ENCODE peak calls at places on chromosomes 5 and 9, in six cellular contexts. One of them, this sample, is unnamed.

GRCh38 chr9:79928661-79929060 is 356.9 kb downstream of the TLE4 start:
- DNase-seq in IMR-90: no peak
- DNase-seq in spleen: no peak
- DNase-seq in fibroblast of lung: no peak
- DNase-seq in suprapubic skin: no peak
- DNase-seq in cardiac muscle cell: no peak
- DNase-seq in this sample: no peak

GRCh38 chr5:28254846-28255245 is 1216.5 kb upstream of the CDH9 start:
- DNase-seq in IMR-90: no peak
- DNase-seq in cardiac muscle cell: no peak
- DNase-seq in spleen: no peak
- DNase-seq in fibroblast of lung: peak; percentile 60
- DNase-seq in suprapubic skin: no peak
- DNase-seq in this sample: no peak

GRCh38 chr5:65986050-65986451 is 59.7 kb downstream of the ERBIN start:
- DNase-seq in suprapubic skin: no peak
- DNase-seq in cardiac muscle cell: no peak
- DNase-seq in fibroblast of lung: peak; percentile 60
- DNase-seq in spleen: no peak
- DNase-seq in IMR-90: peak; percentile 91
- DNase-seq in this sample: no peak

GRCh38 chr9:103183569-103184191 is 188.5 kb downstream of the CYLC2 start:
- DNase-seq in fibroblast of lung: no peak
- DNase-seq in spleen: no peak
- DNase-seq in cardiac muscle cell: no peak
- DNase-seq in IMR-90: no peak
- DNase-seq in suprapubic skin: no peak
- DNase-seq in this sample: no peak

GRCh38 chr5:171442287-171443042 is 23.0 kb downstream of the FGF18 start:
- DNase-seq in IMR-90: peak; percentile 60
- DNase-seq in cardiac muscle cell: no peak
- DNase-seq in suprapubic skin: no peak
- DNase-seq in fibroblast of lung: peak; percentile 65
- DNase-seq in spleen: no peak
- DNase-seq in this sample: no peak

GRCh38 chr5:134252671-134253070 is 26.8 kb upstream of the PPP2CA start:
- DNase-seq in spleen: no peak
- DNase-seq in fibroblast of lung: peak; percentile 92
- DNase-seq in cardiac muscle cell: peak; percentile 28
- DNase-seq in IMR-90: peak; percentile 96
- DNase-seq in suprapubic skin: no peak
- DNase-seq in this sample: peak; percentile 44

GRCh38 chr5:68130253-68130652 is 85.3 kb upstream of the PIK3R1 start:
- DNase-seq in suprapubic skin: no peak
- DNase-seq in IMR-90: no peak
- DNase-seq in cardiac muscle cell: no peak
- DNase-seq in spleen: no peak
- DNase-seq in fibroblast of lung: no peak
- DNase-seq in this sample: no peak

GRCh38 chr5:152412129-152412528 is 7.0 kb upstream of the NMUR2 start:
- DNase-seq in IMR-90: no peak
- DNase-seq in fibroblast of lung: no peak
- DNase-seq in cardiac muscle cell: no peak
- DNase-seq in spleen: no peak
- DNase-seq in suprapubic skin: no peak
- DNase-seq in this sample: no peak

GRCh38 chr5:13664377-13664776 is 280.1 kb downstream of the DNAH5 start:
- DNase-seq in suprapubic skin: no peak
- DNase-seq in IMR-90: peak; percentile 100
- DNase-seq in fibroblast of lung: peak; percentile 94
- DNase-seq in cardiac muscle cell: no peak
- DNase-seq in spleen: no peak
- DNase-seq in this sample: peak; percentile 79

GRCh38 chr5:31573494-31573893 is 41.4 kb downstream of the C5orf22 start:
- DNase-seq in fibroblast of lung: no peak
- DNase-seq in suprapubic skin: no peak
- DNase-seq in IMR-90: no peak
- DNase-seq in spleen: no peak
- DNase-seq in cardiac muscle cell: no peak
- DNase-seq in this sample: no peak

GRCh38 chr5:60595183-60595582 is 104.8 kb downstream of the DEPDC1B start:
- DNase-seq in suprapubic skin: no peak
- DNase-seq in fibroblast of lung: no peak
- DNase-seq in spleen: no peak
- DNase-seq in IMR-90: no peak
- DNase-seq in cardiac muscle cell: no peak
- DNase-seq in this sample: no peak

GRCh38 chr5:168798065-168799023 is 219.2 kb upstream of the PANK3 start:
- DNase-seq in suprapubic skin: no peak
- DNase-seq in IMR-90: no peak
- DNase-seq in cardiac muscle cell: no peak
- DNase-seq in spleen: no peak
- DNase-seq in fibroblast of lung: peak; percentile 16
- DNase-seq in this sample: no peak

GRCh38 chr9:129181246-129181645 is 3.2 kb upstream of the IER5L start:
- DNase-seq in IMR-90: no peak
- DNase-seq in suprapubic skin: no peak
- DNase-seq in spleen: no peak
- DNase-seq in cardiac muscle cell: no peak
- DNase-seq in fibroblast of lung: no peak
- DNase-seq in this sample: no peak

GRCh38 chr9:129558551-129559505 is 62.1 kb downstream of the C9orf50 start:
- DNase-seq in fibroblast of lung: no peak
- DNase-seq in cardiac muscle cell: peak; percentile 45
- DNase-seq in suprapubic skin: no peak
- DNase-seq in spleen: no peak
- DNase-seq in IMR-90: no peak
- DNase-seq in this sample: no peak

GRCh38 chr9:14249527-14249926 is 64.4 kb downstream of the NFIB start:
- DNase-seq in fibroblast of lung: no peak
- DNase-seq in spleen: no peak
- DNase-seq in suprapubic skin: no peak
- DNase-seq in cardiac muscle cell: no peak
- DNase-seq in IMR-90: no peak
- DNase-seq in this sample: no peak

DNA sequence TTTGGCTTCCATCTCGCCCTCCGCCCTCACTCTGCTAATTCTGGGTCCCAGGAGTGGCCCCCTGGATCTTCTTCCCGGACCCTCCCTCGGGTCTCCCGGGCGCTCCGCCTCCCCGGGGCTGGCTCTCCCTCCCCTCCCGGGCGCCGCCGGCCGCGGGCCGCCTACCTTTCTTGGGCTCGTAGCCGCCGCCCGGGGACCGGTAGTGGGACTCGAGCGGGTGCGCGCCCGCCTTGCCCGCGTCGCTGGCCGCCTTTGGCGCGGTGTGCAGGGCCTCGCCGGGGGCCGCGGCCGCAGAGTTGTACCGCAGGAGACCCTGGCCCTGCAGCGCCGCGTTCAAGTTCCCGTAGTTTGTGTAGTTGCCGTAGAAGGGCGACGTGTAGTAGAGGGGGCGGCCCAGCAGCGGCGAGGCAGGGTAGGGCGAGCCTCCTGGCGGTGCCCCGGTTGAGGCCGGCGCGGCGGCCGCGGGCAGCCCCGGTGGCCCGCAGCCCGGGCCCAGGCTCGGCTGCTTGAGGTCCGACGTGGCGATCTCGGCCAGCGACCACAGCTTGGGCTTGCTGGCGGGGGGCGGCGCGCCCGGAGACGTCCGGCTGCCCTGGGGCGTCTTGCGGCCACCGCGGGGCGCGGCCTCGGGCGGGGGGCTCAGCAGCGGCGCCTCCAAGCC is 3.2 kb downstream of the IRX2 start:
- DNase-seq in suprapubic skin: no peak
- DNase-seq in IMR-90: no peak
- DNase-seq in fibroblast of lung: no peak
- DNase-seq in spleen: no peak
- DNase-seq in cardiac muscle cell: no peak
- DNase-seq in this sample: no peak
- H3K4me3 ChIP-seq in suprapubic skin: peak overlapping the region; percentile 83
- H3K4me3 ChIP-seq in IMR-90: no peak overlapping the region
- H3K4me3 ChIP-seq in fibroblast of lung: no peak overlapping the region
- H3K4me3 ChIP-seq in spleen: no peak overlapping the region
- H3K4me3 ChIP-seq in cardiac muscle cell: peak overlapping the region; percentile 14
- H3K4me3 ChIP-seq in this sample: peak overlapping the region; percentile 76

DNA sequence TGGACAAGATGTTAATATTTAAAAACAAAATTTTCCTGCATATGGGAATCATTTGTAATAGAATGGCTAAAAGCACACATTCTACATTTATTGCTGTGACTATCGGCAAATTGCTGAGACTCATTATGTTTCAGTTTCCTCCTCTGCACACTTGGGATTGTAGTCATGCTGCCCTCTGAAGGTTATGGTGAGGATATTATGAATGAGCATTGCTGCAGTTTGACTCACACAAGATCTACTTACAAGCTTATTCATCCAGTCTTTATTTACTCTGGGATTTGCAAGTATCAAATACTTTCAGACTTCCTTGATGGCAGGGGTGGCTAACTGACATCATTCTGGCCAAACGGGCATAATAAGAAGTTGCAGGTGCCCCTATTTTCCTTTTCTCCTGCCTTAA is 9.5 kb upstream of the NFIL3 start:
- DNase-seq in IMR-90: peak; percentile 98
- DNase-seq in cardiac muscle cell: peak; percentile 31
- DNase-seq in suprapubic skin: no peak
- DNase-seq in fibroblast of lung: peak; percentile 96
- DNase-seq in spleen: no peak
- DNase-seq in this sample: no peak
- TF ChIP-seq CTCF in IMR-90: peak; percentile 48
- TF ChIP-seq CTCF in cardiac muscle cell: peak; percentile 65
- TF ChIP-seq CTCF in suprapubic skin: no peak
- TF ChIP-seq CTCF in fibroblast of lung: peak; percentile 44
- TF ChIP-seq CTCF in spleen: peak; percentile 22
- TF ChIP-seq CTCF in this sample: peak; percentile 19

GRCh38 chr9:92097997-92098482 is 17.2 kb downstream of the SPTLC1 start:
- DNase-seq in fibroblast of lung: peak; percentile 81
- DNase-seq in IMR-90: peak; percentile 30
- DNase-seq in spleen: peak; percentile 85
- DNase-seq in cardiac muscle cell: no peak
- DNase-seq in suprapubic skin: peak; percentile 85
- DNase-seq in this sample: peak; percentile 45
- H3K36me3 ChIP-seq in fibroblast of lung: no peaks in the 10 kb centered on the region
- H3K36me3 ChIP-seq in IMR-90: peaks cover 6% of the 10 kb centered on the region
- H3K36me3 ChIP-seq in spleen: peaks cover under 1% of the 10 kb centered on the region
- H3K36me3 ChIP-seq in cardiac muscle cell: no peaks in the 10 kb centered on the region
- H3K36me3 ChIP-seq in suprapubic skin: no peaks in the 10 kb centered on the region
- H3K36me3 ChIP-seq in this sample: no peaks in the 10 kb centered on the region

DNA sequence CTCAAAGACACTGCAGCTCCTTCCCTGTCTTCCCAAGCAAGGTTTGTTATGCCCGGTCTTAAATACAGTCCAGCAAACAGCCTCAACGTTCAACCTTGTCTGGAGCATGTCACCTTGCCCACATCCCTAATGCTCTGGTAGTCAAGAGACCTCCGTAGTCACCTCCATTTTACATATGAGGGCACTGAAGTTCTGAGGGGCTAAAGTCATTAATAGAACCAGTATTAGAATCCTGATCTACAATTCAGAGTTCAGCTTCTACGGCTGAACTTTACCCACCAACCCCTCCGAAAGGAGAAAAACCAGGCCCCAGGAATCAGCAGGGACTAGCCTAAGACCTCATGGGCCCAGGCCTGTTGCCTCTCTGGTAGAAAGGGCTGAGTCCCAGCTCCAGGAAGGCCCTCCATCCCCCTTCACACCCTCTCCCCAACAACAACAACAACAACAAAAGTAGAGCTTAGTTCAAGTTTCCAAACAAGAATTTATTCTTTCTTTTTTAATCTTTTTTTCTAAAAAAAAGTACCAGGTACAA is 795 bp upstream of the STOML2 start:
- DNase-seq in suprapubic skin: no peak
- DNase-seq in cardiac muscle cell: no peak
- DNase-seq in fibroblast of lung: no peak
- DNase-seq in IMR-90: no peak
- DNase-seq in spleen: no peak
- DNase-seq in this sample: no peak
- H3K4me3 ChIP-seq in suprapubic skin: peak overlapping the region; percentile 79
- H3K4me3 ChIP-seq in cardiac muscle cell: peak overlapping the region; percentile 56
- H3K4me3 ChIP-seq in fibroblast of lung: no peak overlapping the region
- H3K4me3 ChIP-seq in IMR-90: no peak overlapping the region
- H3K4me3 ChIP-seq in spleen: peak overlapping the region; percentile 81
- H3K4me3 ChIP-seq in this sample: peak overlapping the region; percentile 88

GRCh38 chr9:123296174-123296573 is 27.8 kb upstream of the STRBP start:
- DNase-seq in cardiac muscle cell: no peak
- DNase-seq in suprapubic skin: no peak
- DNase-seq in IMR-90: no peak
- DNase-seq in fibroblast of lung: no peak
- DNase-seq in spleen: no peak
- DNase-seq in this sample: no peak
- TF ChIP-seq CTCF in cardiac muscle cell: no peak
- TF ChIP-seq CTCF in suprapubic skin: no peak
- TF ChIP-seq CTCF in IMR-90: no peak
- TF ChIP-seq CTCF in fibroblast of lung: no peak
- TF ChIP-seq CTCF in spleen: no peak
- TF ChIP-seq CTCF in this sample: no peak

GRCh38 chr9:123089790-123090189 is 56.3 kb downstream of the GPR21 start:
- DNase-seq in suprapubic skin: no peak
- DNase-seq in spleen: no peak
- DNase-seq in cardiac muscle cell: no peak
- DNase-seq in fibroblast of lung: no peak
- DNase-seq in IMR-90: no peak
- DNase-seq in this sample: no peak
- H3K36me3 ChIP-seq in suprapubic skin: peaks cover 73% of the 10 kb centered on the region
- H3K36me3 ChIP-seq in spleen: peaks cover 17% of the 10 kb centered on the region
- H3K36me3 ChIP-seq in cardiac muscle cell: peaks cover 32% of the 10 kb centered on the region
- H3K36me3 ChIP-seq in fibroblast of lung: peaks cover 4% of the 10 kb centered on the region
- H3K36me3 ChIP-seq in IMR-90: peaks cover 20% of the 10 kb centered on the region
- H3K36me3 ChIP-seq in this sample: peaks cover 20% of the 10 kb centered on the region

GRCh38 chr9:136532799-136533774 is 12.8 kb downstream of the NOTCH1 start:
- DNase-seq in IMR-90: no peak
- DNase-seq in suprapubic skin: no peak
- DNase-seq in cardiac muscle cell: no peak
- DNase-seq in spleen: peak; percentile 88
- DNase-seq in fibroblast of lung: no peak
- DNase-seq in this sample: no peak
- H3K4me3 ChIP-seq in IMR-90: no peak overlapping the region
- H3K4me3 ChIP-seq in suprapubic skin: peak overlapping the region; percentile 1
- H3K4me3 ChIP-seq in cardiac muscle cell: no peak overlapping the region
- H3K4me3 ChIP-seq in spleen: peak overlapping the region; percentile 13
- H3K4me3 ChIP-seq in fibroblast of lung: no peak overlapping the region
- H3K4me3 ChIP-seq in this sample: no peak overlapping the region

GRCh38 chr9:120324996-120325642 is 254.8 kb downstream of the CDK5RAP2 start:
- DNase-seq in cardiac muscle cell: peak; percentile 56
- DNase-seq in suprapubic skin: no peak
- DNase-seq in fibroblast of lung: no peak
- DNase-seq in spleen: no peak
- DNase-seq in IMR-90: no peak
- DNase-seq in this sample: no peak
- TF ChIP-seq CTCF in cardiac muscle cell: no peak
- TF ChIP-seq CTCF in suprapubic skin: no peak
- TF ChIP-seq CTCF in fibroblast of lung: no peak
- TF ChIP-seq CTCF in spleen: no peak
- TF ChIP-seq CTCF in IMR-90: no peak
- TF ChIP-seq CTCF in this sample: no peak

This sample was measured in keratinocyte.